ENCODE peak calls at places on chromosomes 1 and 21, in five cellular contexts. B is HepG2, A is H1, Y is K562, F is GM12878. P is an unnamed sample.
A peak's percentile ranks its signal among the peaks of the same experiment; 100 is the strongest.

GRCh38 chr1:44611866-44612265 is 62.4 kb downstream of the TMEM53 start:
- DNase-seq in B (no peak), A (no peak), Y (no peak), F (no peak), P (no peak)

GRCh38 chr1:240282061-240282830 is 190.6 kb downstream of the FMN2 start:
- DNase-seq in B (no peak), A (no peak), Y (no peak), F (no peak), P (no peak)

GRCh38 chr1:180639871-180640270 is 8.0 kb downstream of the XPR1 start:
- DNase-seq in B (no peak), A (no peak), Y (no peak), F (no peak), P (no peak)

GRCh38 chr1:3350441-3351261 is 103.8 kb upstream of the ARHGEF16 start:
- DNase-seq in B (peak; percentile 29), A (no peak), Y (no peak), F (no peak), P (no peak)

GRCh38 chr1:220457982-220458381 is 70.0 kb upstream of the MARK1 start:
- DNase-seq in B (no peak), A (no peak), Y (no peak), F (no peak), P (no peak)

GRCh38 chr1:29634324-29635072 is 398.2 kb downstream of the PTPRU start:
- DNase-seq in B (no peak), A (no peak), Y (no peak), F (no peak), P (no peak)

GRCh38 chr21:21921410-21922232 is 923.4 kb downstream of the NCAM2 start:
- DNase-seq in B (no peak), A (no peak), Y (peak; percentile 26), F (no peak), P (no peak)

GRCh38 chr1:25645641-25646400 is 29.2 kb downstream of the MAN1C1 start:
- DNase-seq in B (no peak), A (peak; percentile 34), Y (no peak), F (no peak), P (no peak)

GRCh38 chr1:25036117-25036546 is 106.1 kb upstream of the RUNX3 start:
- DNase-seq in B (no peak), A (no peak), Y (no peak), F (no peak), P (no peak)

GRCh38 chr1:18972531-18972930 is 16.1 kb upstream of the IFFO2 start:
- DNase-seq in B (no peak), A (no peak), Y (no peak), F (no peak), P (no peak)
- TF ChIP-seq SRF in B (no peak), A (no peak), Y (no peak), F (no peak), P (no peak)

DNA sequence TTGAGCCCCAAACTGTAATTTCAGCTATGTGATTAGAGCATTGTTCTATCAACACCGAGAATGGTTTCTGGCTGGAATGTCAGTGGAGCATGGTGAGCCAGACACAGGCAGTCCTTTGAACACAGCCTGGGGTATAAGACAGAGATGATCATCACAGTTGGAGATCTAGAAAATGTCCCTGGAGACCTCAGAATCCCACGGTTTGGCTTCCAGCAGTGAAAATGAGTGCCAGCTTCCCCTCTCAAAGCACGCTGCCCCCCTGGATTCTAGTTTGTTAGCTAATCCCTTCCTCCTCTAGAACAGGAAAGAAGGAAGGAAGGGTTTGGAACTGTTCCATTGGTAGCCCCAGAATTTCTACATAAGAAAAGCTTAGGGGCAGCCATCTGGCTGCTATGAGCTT is 59.9 kb upstream of the JAK1 start:
- DNase-seq in B (no peak), A (no peak), Y (no peak), F (no peak), P (no peak)
- TF ChIP-seq SRF in B (no peak), A (no peak), Y (no peak), F (no peak), P (no peak)

GRCh38 chr1:109040627-109041613 is 982 bp downstream of the WDR47 start:
- DNase-seq in B (no peak), A (peak; percentile 63), Y (peak; percentile 39), F (no peak), P (no peak)
- TF ChIP-seq SRF in B (no peak), A (no peak), Y (no peak), F (no peak), P (no peak)

DNA sequence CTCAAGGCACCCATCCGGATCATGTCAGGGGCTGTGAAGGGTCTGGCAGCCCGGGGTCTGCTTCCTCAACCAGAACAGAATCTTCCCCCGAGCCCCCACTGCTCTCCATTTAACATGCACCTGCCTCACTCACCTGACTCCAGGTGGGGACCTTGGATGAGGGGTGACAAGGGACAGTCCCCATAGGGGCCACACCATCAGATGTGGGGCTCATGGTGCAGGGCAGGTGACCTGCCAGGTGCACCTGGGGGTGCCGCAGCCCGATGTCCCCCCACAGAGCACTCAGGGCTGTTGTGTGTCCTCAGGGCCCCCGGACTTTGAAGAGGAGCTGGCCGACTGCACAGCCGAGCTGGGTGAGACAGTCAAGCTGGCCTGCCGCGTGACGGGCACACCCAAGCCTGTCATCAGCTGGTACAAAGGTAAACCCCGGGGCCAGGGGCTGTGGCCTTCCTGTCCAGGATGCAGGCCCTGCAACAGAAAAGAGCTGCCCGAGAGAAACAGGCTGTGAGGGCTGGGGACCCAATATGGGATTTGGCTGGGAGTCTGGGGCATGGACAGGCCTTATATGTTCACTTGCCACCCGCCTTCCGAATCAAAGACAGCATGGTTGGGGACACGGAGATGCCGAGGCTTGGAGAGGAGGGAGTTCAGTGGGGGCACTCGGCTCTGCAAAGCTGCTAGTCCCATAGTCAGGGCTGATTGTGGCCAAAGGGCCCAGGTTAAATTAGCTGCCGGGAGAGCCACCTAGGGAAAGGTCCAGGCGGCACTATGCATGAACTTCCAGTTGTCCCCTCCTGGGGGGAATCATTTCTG is 64.6 kb downstream of the TRIM11 start:
- DNase-seq in B (no peak), A (peak; percentile 38), Y (no peak), F (no peak), P (no peak)
- TF ChIP-seq SRF in B (no peak), A (no peak), Y (no peak), F (no peak), P (no peak)

GRCh38 chr1:1354271-1355247 is 3.8 kb downstream of the MXRA8 start:
- DNase-seq in B (no peak), A (peak; percentile 69), Y (no peak), F (no peak), P (no peak)
- TF ChIP-seq SRF in B (no peak), A (no peak), Y (no peak), F (no peak), P (no peak)

DNA sequence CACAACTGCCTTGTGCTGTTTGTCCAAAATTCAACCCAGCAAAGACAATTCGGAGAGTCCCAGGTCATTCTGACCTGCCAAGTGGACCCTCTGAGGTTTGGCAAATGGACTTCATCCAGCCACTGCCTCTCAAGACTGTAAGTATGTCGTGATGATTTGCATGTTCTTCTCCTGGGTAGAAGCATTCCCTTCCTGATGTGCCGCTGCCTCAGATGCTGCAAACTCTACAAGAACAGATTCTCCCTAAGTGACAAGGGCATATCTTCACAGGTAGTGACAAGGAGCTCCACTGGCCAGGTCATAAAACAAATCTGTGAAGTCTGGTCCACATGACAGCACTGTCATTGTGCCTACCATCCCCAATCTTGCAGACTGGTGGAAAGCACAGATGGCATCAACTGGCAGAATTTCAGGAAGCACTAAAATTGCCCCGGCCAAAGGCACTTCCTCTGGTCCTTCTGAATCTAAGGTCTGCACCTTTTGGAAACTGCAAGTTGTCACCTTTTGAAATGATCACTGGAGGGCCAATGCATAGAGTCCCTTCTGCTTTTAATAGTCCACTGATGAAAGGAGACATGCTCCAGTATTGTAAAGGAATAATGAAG is 27.4 kb downstream of the POFUT2 start:
- DNase-seq in B (no peak), A (peak; percentile 23), Y (no peak), F (no peak), P (no peak)
- TF ChIP-seq SRF in B (no peak), A (no peak), Y (no peak), F (no peak), P (no peak)

DNA sequence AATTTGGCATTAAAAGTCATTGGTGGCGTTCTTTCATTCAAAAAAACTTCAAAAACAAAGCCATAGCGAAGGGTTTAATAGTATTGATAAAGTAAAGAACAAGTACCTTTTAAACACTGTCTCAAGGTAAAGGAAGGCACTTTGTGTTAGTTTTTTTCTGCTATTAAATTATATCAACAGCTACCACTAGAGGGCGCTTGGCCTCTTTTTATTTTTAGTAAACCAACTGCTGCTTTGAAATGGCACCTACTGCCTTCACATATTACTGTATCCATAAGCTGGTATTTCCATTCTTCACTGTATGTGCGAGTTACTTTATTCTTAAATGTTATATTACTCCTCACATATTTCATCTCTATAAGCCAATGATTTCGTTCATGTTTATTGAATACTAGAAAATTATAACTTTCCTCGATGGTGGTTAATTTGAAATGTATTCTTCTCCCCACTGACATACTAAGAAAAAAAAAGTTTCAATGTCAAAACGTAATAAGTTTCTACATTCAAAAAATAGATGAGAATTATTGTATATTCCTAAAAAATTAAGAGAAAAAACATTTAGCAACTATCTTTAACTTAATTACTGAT is 125.7 kb upstream of the CXADR start:
- DNase-seq in B (peak; percentile 75), A (no peak), Y (peak; percentile 71), F (peak; percentile 1), P (peak; percentile 51)
- TF ChIP-seq SRF in B (no peak), A (no peak), Y (no peak), F (no peak), P (no peak)

GRCh38 chr1:15192916-15193550 is 39.5 kb downstream of the TMEM51 start:
- DNase-seq in B (no peak), A (no peak), Y (no peak), F (no peak), P (no peak)
- TF ChIP-seq SRF in B (no peak), A (no peak), Y (no peak), F (no peak), P (no peak)

P was measured in HCT116.